ENCODE peak calls at places on chromosomes 4 and X, in four cellular contexts. Z, U, L and G are unnamed samples.

GRCh38 chrX:84197550-84197949 is 9.6 kb upstream of the RPS6KA6 start:
- DNase-seq in L (no peak), Z (no peak), U (no peak), G (no peak)

GRCh38 chrX:15043538-15043937 is 170.3 kb downstream of the MOSPD2 start:
- DNase-seq in Z (no peak), U (no peak), L (no peak), G (no peak)

GRCh38 chr4:159146007-159146330 is 43.1 kb downstream of the RAPGEF2 start:
- DNase-seq in L (no peak), Z (no peak), U (no peak), G (no peak)

GRCh38 chr4:4880492-4880891 is 21.0 kb downstream of the MSX1 start:
- DNase-seq in Z (no peak), U (no peak), L (no peak), G (no peak)

GRCh38 chr4:9925750-9926439 is 95.4 kb downstream of the SLC2A9 start:
- DNase-seq in Z (no peak), U (no peak), L (no peak), G (no peak)

GRCh38 chrX:132622130-132622529 is 133.3 kb upstream of the MBNL3 start:
- DNase-seq in L (no peak), Z (no peak), U (peak; percentile 20), G (no peak)

GRCh38 chrX:9871871-9872270 is 85.6 kb downstream of the SHROOM2 start:
- DNase-seq in Z (no peak), U (no peak), L (no peak), G (no peak)

GRCh38 chrX:132837126-132837525 is 121.3 kb downstream of the HS6ST2 start:
- DNase-seq in L (no peak), U (no peak), Z (no peak), G (no peak)

GRCh38 chr4:53592686-53593641 is 1.7 kb upstream of the LNX1 start:
- DNase-seq in L (peak; percentile 77), U (peak; percentile 72), Z (peak; percentile 87), G (no peak)

DNA sequence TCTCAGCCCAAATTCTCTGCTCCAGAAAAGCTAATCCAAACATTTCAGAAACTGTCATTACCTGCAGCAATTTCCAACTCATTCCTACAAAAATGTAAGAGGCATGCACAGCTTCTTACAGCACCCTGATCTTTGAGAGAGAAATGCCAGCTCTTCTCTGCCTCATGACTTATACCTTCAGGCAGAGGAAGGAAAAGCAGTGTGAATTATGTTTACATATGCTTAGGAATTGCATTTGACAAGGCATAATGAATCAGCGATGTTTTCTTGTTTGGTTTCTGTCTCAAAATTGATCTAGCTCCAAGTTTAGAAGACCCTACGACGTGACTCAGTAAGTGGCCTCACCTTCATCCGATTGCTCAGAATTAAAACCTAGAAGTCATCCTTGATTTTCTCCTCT is 21.8 kb upstream of the AGA start:
- DNase-seq in L (no peak), Z (no peak), U (no peak), G (no peak)
- TF ChIP-seq TEAD4 in L (no peak), Z (no peak), U (no peak), G (no peak)

GRCh38 chr4:112510468-112511293 is 5.3 kb downstream of the NEUROG2 start:
- DNase-seq in L (peak; percentile 74), U (no peak), Z (peak; percentile 54), G (peak; percentile 73)
- TF ChIP-seq USF2 in L (no peak), U (no peak), Z (peak; percentile 18), G (no peak)

GRCh38 chr4:183905593-183906485 is 732 bp downstream of the STOX2 start:
- DNase-seq in L (peak; percentile 87), U (no peak), Z (peak; percentile 93), G (peak; percentile 75)
- TF ChIP-seq TEAD4 in L (peak; percentile 18), U (no peak), Z (no peak), G (no peak)

GRCh38 chr4:184450045-184450444 is 24.3 kb downstream of the IRF2 start:
- DNase-seq in Z (no peak), U (no peak), L (no peak), G (no peak)
- TF ChIP-seq USF2 in Z (no peak), U (no peak), L (no peak), G (no peak)

GRCh38 chr4:11271263-11271662 is 157.4 kb downstream of the HS3ST1 start:
- DNase-seq in U (no peak), Z (no peak), L (no peak), G (no peak)
- TF ChIP-seq TEAD4 in U (no peak), Z (no peak), L (no peak), G (no peak)